ENCODE peak calls at places on chromosomes 13 and 19, in six cellular contexts. W is OCI-LY7, L is brain microvascular endothelial cell, P is BE2C, K is heart right ventricle, R is testis. E is an unnamed sample. For H3K36me3, the result is how much of the 10 kb centered on the place peaks cover.

GRCh38 chr19:43446746-43447489 is 18.5 kb downstream of the LYPD3 start:
- DNase-seq in W (peak), L (peak), P (peak), K (peak), R (peak), E (peak)

GRCh38 chr19:34088292-34088691 is 84.0 kb upstream of the LSM14A start:
- DNase-seq in W (no peak), L (no peak), P (no peak), K (no peak), R (no peak), E (no peak)

GRCh38 chr13:109744512-109745051 is 41.8 kb downstream of the IRS2 start:
- DNase-seq in W (no peak), L (peak), P (peak), K (no peak), R (peak), E (no peak)

GRCh38 chr13:84683448-84683847 is 801.2 kb upstream of the SLITRK1 start:
- DNase-seq in W (no peak), L (no peak), P (no peak), K (no peak), R (no peak), E (no peak)

GRCh38 chr19:57010541-57010940 is 109.2 kb upstream of the USP29 start:
- DNase-seq in W (no peak), L (no peak), P (no peak), K (no peak), R (no peak), E (no peak)

GRCh38 chr19:49567722-49568454 is 12.5 kb downstream of the NOSIP start:
- DNase-seq in W (no peak), L (no peak), P (no peak), K (no peak), R (no peak), E (no peak)

GRCh38 chr19:42279902-42280760 is 11.1 kb downstream of the CIC start:
- DNase-seq in W (peak), L (peak), P (peak), K (peak), R (peak), E (peak)

GRCh38 chr13:114140909-114141255 is 8.5 kb upstream of the RASA3 start:
- DNase-seq in W (no peak), L (no peak), P (no peak), K (no peak), R (no peak), E (no peak)

GRCh38 chr19:32976223-32976805 is 4.3 kb downstream of the FAAP24 start:
- DNase-seq in W (peak), L (peak), P (peak), K (peak), R (peak), E (peak)

GRCh38 chr19:3982701-3983541 is 2.3 kb downstream of the EEF2 start:
- DNase-seq in W (no peak), L (no peak), P (no peak), K (no peak), R (no peak), E (peak)

GRCh38 chr19:7926727-7927604 is 1.0 kb upstream of the CTXN1 start:
- DNase-seq in W (no peak), L (no peak), P (peak), K (no peak), R (no peak), E (no peak)

GRCh38 chr13:34671136-34671535 is 270.9 kb upstream of the NBEA start:
- DNase-seq in W (no peak), L (no peak), P (no peak), K (no peak), R (no peak), E (no peak)

GRCh38 chr19:2243274-2244121 is 5.6 kb upstream of the AMH start:
- DNase-seq in W (no peak), L (no peak), P (peak), K (no peak), R (no peak), E (no peak)

GRCh38 chr19:39828015-39828633 is 5.8 kb downstream of the DYRK1B start:
- DNase-seq in W (no peak), L (no peak), P (no peak), K (no peak), R (no peak), E (no peak)

GRCh38 chr13:49220856-49221614 is 897 bp downstream of the MLNR start:
- DNase-seq in W (no peak), L (no peak), P (no peak), K (peak), R (no peak), E (no peak)

GRCh38 chr13:82962422-82962821 is 919.9 kb downstream of the SLITRK1 start:
- DNase-seq in W (no peak), L (peak), P (no peak), K (no peak), R (no peak), E (no peak)
- H3K36me3 ChIP-seq in W (under half), L (under half), P (under half), K (under half), R (under half), E (under half)

GRCh38 chr19:10211691-10212090 is 16.9 kb upstream of the DNMT1 start:
- DNase-seq in W (no peak), L (no peak), P (no peak), K (no peak), R (no peak), E (no peak)
- TF ChIP-seq CTCF in W (no peak), L (no peak), P (no peak), K (no peak), R (no peak), E (no peak)

DNA sequence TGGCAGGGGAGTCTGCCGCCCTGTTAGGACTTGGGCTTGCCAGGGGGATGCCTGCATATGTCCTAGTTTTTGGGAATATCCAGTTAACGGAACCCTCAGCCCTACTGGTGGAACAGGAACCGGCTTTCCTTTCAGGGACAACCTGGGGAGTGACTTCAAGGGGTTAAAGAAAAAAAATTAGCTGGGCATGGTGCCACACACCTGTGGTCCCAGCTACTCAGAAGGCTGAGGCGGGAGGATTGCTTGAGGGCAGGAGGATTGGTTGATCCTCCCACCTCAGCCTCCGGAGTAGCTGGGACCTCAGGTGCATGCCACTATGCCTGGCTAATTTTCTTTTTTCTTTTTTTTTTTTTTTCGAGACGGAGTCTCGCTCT is 22.5 kb downstream of the LDLR start:
- DNase-seq in W (no peak), L (no peak), P (no peak), K (no peak), R (no peak), E (no peak)
- H3K36me3 ChIP-seq in W (half or more), L (half or more), P (half or more), K (half or more), R (under half), E (half or more)

GRCh38 chr13:42816538-42816937 is 35.2 kb downstream of the FAM216B start:
- DNase-seq in W (no peak), L (no peak), P (no peak), K (no peak), R (no peak), E (peak)
- TF ChIP-seq CTCF in W (peak), L (peak), P (peak), K (peak), R (peak), E (peak)

DNA sequence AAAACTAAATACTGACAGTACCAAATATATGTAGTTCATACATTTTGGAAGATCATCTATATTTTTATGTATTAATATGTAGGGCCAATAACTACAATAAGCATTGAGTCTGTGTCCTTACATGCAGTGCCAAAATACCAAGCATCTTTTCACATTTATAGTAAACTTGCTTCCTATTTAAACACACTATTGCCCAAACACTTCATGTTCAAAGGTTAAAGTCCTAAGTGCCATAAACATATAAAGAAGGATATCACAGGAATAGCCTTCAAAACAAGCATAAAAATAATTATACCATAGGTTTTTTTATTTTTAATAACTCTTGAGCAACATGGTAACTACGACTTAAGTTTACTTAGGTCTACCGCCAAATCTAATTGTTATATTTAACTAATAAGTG is 27.1 kb downstream of the EXOSC8 start:
- DNase-seq in W (no peak), L (no peak), P (no peak), K (no peak), R (no peak), E (no peak)
- H3K36me3 ChIP-seq in W (half or more), L (half or more), P (under half), K (half or more), R (under half), E (under half)

GRCh38 chr13:94227255-94227879 is 252.1 kb downstream of the DCT start:
- DNase-seq in W (no peak), L (no peak), P (no peak), K (no peak), R (no peak), E (no peak)

GRCh38 chr13:94228781-94229180 is 250.7 kb downstream of the DCT start:
- DNase-seq in W (no peak), L (no peak), P (no peak), K (no peak), R (no peak), E (no peak)

DNA sequence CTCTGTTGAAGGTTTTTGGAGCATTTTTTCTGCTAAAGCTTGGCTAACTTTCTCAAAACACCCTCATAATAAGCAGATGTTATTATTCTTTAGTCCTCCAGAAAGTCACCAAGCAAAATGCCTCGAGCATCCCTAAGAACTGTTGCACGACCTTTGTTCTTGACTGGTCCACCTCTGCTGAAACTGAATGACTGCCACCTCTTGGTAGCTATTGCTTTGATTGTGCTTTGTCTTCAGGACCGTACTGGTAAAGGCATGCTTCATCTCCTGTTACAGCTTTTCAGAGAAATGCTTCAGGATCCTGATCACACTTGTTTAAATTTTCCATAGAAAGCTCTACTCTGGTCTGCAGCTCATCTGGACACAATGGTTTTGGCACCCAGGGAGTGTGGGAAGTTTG is 254.8 kb downstream of the DCT start:
- DNase-seq in W (no peak), L (no peak), P (no peak), K (no peak), R (no peak), E (no peak)
- TF ChIP-seq CTCF in W (no peak), L (peak), P (peak), K (no peak), R (no peak), E (no peak)

GRCh38 chr19:16412596-16413355 is 59.0 kb downstream of the EPS15L1 start:
- DNase-seq in W (no peak), L (no peak), P (no peak), K (no peak), R (no peak), E (no peak)
- H3K36me3 ChIP-seq in W (half or more), L (half or more), P (half or more), K (half or more), R (under half), E (under half)

DNA sequence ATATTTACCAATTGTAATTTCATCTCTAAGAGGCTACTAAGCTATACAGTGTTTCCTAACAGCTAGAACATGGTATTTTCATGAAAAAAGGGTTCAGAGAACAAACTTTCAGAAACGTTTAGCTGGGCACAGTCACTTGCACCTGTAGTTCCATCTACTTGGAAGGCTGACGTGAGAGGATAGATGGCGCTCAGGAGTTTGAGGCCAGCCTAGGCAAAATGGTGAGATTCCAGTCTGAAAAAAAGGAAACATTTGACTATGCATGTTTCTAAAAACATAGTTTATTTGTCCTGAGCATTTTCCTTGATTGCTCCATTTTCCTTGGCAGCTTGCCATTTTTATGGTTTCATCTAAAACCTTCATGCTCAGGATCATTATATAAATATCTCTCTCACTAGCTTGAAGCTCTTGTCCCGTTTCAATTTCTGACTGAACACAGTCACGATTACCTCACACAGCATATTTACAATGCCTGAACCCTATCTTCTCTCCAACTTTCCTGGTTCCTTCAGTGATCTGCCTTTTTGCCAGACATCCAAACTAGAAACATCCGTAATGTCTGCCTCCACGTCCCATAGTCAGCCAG is 200.8 kb downstream of the RGCC start:
- DNase-seq in W (no peak), L (peak), P (no peak), K (no peak), R (no peak), E (no peak)
- TF ChIP-seq CTCF in W (peak), L (peak), P (no peak), K (no peak), R (no peak), E (no peak)